ENCODE peak calls at places on chromosome 9, in five cellular contexts. X is GM23248, H is heart right ventricle, Y is GM12878, T is uterus. K is an unnamed sample.

GRCh38 chr9:105346273-105346672 is 101.6 kb upstream of the FSD1L start:
- DNase-seq in X (no peak), H (no peak), Y (no peak), T (no peak), K (no peak)

GRCh38 chr9:34553511-34554021 is 30.8 kb upstream of the ENHO start:
- DNase-seq in X (no peak), H (no peak), Y (no peak), T (no peak), K (peak; percentile 13)

GRCh38 chr9:134215709-134216448 is 51.5 kb upstream of the RNU6ATAC start:
- DNase-seq in X (no peak), H (peak; percentile 31), Y (no peak), T (no peak), K (peak; percentile 44)

GRCh38 chr9:76109953-76110352 is 219.5 kb downstream of the PCSK5 start:
- DNase-seq in X (peak; percentile 47), H (no peak), Y (no peak), T (no peak), K (no peak)

GRCh38 chr9:87685431-87685830 is 40.5 kb upstream of the CTSL start:
- DNase-seq in X (no peak), H (no peak), Y (no peak), T (no peak), K (no peak)

GRCh38 chr9:20499013-20499412 is 123.3 kb downstream of the MLLT3 start:
- DNase-seq in X (no peak), H (no peak), Y (no peak), T (no peak), K (no peak)

GRCh38 chr9:86096382-86096781 is 3.0 kb downstream of the GOLM1 start:
- DNase-seq in X (peak; percentile 69), H (no peak), Y (no peak), T (no peak), K (no peak)

GRCh38 chr9:107667269-107667681 is 177.7 kb upstream of the KLF4 start:
- DNase-seq in X (no peak), H (peak; percentile 15), Y (no peak), T (no peak), K (no peak)

DNA sequence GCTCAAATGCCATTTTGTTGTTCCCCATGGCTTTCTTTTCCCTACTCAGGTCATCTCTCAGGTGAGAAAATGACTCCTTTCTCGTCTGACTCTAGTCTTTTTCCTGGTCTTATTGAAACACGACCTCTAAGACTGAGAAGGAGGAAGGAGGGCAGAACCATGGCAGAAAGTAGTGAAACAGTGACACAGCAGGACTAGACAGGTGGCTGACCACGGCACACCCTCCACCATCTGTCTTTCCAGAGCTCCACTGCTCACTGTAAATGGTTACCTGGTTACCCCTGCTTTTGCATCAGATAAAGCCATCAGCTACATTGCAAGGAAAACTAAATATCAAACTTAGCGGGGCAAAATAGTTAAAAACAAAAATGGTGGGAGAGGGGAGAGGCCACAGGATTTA is 30.9 kb downstream of the NR4A3 start:
- DNase-seq in X (no peak), H (no peak), Y (no peak), T (no peak), K (no peak)
- H3K4me1 ChIP-seq in X (no peaks in the 10 kb centered on the region), H (no peaks in the 10 kb centered on the region), Y (peaks cover 18% of the 10 kb centered on the region), T (no peaks in the 10 kb centered on the region), K (no peaks in the 10 kb centered on the region)

DNA sequence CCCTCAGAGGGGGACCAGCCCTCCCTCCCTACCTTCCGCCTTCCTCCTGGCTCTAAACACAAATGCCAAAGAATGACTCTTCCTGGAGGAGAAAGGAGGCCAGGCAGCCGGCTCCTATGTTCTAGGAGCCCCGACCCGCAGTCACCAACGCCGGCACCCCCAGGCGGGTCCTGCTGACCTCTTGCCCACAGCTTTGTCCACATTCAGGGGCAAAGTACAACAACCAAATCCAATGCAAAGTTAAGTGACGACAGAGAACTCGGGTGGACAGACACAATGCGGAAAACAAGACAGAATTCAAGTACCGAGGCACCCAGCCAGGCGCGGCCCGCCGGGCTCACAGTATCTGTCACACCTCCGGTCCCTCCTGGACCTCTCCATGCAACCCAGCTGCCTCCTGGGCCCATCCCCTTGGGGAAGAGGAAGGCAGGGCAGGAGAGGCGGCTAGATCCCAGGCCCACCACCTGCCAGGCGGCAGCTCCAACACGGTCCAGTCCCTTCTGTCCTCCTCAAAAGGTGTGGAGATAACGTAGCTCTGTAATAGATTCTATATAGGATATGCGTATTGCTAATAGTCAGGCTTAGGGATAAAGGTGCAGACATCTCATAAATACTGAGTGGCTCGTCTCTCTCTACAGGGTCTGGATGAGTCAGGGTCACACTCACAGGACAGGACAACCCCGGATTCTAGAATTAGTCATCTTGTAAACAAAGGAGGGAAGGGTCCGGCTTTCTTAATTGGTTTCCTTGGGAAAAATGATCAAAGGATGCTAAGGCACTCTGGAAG is 46.9 kb upstream of the UBAC1 start:
- DNase-seq in X (peak; percentile 58), H (no peak), Y (no peak), T (no peak), K (no peak)
- H3K4me1 ChIP-seq in X (peaks cover 6% of the 10 kb centered on the region), H (peaks cover 12% of the 10 kb centered on the region), Y (no peaks in the 10 kb centered on the region), T (peaks cover 6% of the 10 kb centered on the region), K (no peaks in the 10 kb centered on the region)

GRCh38 chr9:89999176-89999533 is 394.3 kb downstream of the GADD45G start:
- DNase-seq in X (no peak), H (no peak), Y (no peak), T (no peak), K (no peak)
- H3K4me1 ChIP-seq in X (no peaks in the 10 kb centered on the region), H (peaks cover 23% of the 10 kb centered on the region), Y (peaks cover 12% of the 10 kb centered on the region), T (peaks cover 15% of the 10 kb centered on the region), K (peaks cover 10% of the 10 kb centered on the region)

GRCh38 chr9:14662060-14662453 is 31.2 kb downstream of the ZDHHC21 start:
- DNase-seq in X (no peak), H (no peak), Y (no peak), T (no peak), K (no peak)

GRCh38 chr9:14661421-14662059 is 31.7 kb downstream of the ZDHHC21 start:
- DNase-seq in X (peak; percentile 58), H (no peak), Y (no peak), T (no peak), K (no peak)

GRCh38 chr9:14654932-14655331 is 38.3 kb downstream of the ZDHHC21 start:
- DNase-seq in X (no peak), H (no peak), Y (no peak), T (no peak), K (no peak)

GRCh38 chr9:14660721-14661120 is 32.5 kb downstream of the ZDHHC21 start:
- DNase-seq in X (no peak), H (no peak), Y (no peak), T (no peak), K (no peak)
- H3K4me1 ChIP-seq in X (no peaks in the 10 kb centered on the region), H (no peaks in the 10 kb centered on the region), Y (no peaks in the 10 kb centered on the region), T (no peaks in the 10 kb centered on the region), K (no peaks in the 10 kb centered on the region)

GRCh38 chr9:137237759-137238726 is 3.0 kb upstream of the TUBB4B start:
- DNase-seq in X (no peak), H (no peak), Y (no peak), T (no peak), K (no peak)
- H3K4me1 ChIP-seq in X (peaks cover 9% of the 10 kb centered on the region), H (peaks cover 16% of the 10 kb centered on the region), Y (peaks cover 35% of the 10 kb centered on the region), T (peaks cover 9% of the 10 kb centered on the region), K (no peaks in the 10 kb centered on the region)

DNA sequence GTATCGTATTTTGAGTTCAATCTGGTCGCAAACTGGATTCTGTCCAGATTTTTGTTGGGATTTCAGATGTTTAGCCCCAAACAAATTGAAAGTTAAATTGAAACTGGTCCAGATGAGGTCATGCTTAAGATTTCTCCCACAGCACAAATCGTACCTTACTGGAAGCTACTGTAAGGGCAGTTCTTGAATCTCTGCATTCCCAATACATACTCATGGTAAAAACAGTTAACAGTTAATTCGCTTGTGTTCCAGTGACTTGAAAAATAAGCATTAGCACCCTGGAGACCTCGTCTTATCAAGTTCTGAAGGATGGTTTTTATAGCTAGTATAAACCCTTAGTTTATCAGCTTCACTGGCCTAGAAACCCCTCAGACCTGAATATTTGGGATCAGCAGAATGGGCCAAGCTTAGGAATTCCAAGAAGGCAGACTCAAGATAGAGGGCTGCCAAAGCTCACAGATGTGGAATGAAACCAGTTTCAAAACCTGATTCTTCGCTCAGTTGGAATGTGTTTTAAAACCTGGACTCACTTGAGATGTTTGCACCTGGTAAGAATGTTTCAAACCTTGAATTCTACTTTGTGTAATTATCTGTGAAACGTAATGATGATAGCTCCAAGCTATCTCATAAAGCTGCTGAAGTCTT is 103.6 kb downstream of the C9orf152 start:
- DNase-seq in X (peak; percentile 41), H (no peak), Y (no peak), T (no peak), K (no peak)
- H3K4me1 ChIP-seq in X (peaks cover 47% of the 10 kb centered on the region), H (peaks cover 25% of the 10 kb centered on the region), Y (peaks cover 52% of the 10 kb centered on the region), T (peaks cover 4% of the 10 kb centered on the region), K (peaks cover 7% of the 10 kb centered on the region)

K was measured in aorta.